ENCODE peak calls at places on chromosomes 6 and 20, in four cellular contexts. C, F, E and K are unnamed samples.

GRCh38 chr6:37906121-37906520 is 86.6 kb downstream of the ZFAND3 start:
- DNase-seq in F (no peak), C (no peak), E (no peak), K (no peak)

GRCh38 chr6:21937466-21937865 is 343.9 kb downstream of the SOX4 start:
- DNase-seq in F (no peak), E (no peak), C (no peak), K (no peak)

GRCh38 chr6:139518556-139519091 is 144.2 kb upstream of the CITED2 start:
- DNase-seq in C (no peak), E (no peak), F (no peak), K (no peak)

GRCh38 chr20:62675156-62675871 is 33.0 kb downstream of the SLCO4A1 start:
- DNase-seq in F (no peak), E (no peak), C (no peak), K (peak)

GRCh38 chr20:59222982-59223610 is 59.5 kb downstream of the ZNF831 start:
- DNase-seq in C (no peak), F (no peak), E (peak), K (peak)

GRCh38 chr6:99119109-99120031 is 171.6 kb upstream of the FBXL4 start:
- DNase-seq in E (peak), F (no peak), C (peak), K (peak)

GRCh38 chr6:16947461-16948159 is 154.2 kb upstream of the STMND1 start:
- DNase-seq in C (peak), E (no peak), F (no peak), K (peak)

GRCh38 chr6:36544228-36544627 is 3.1 kb downstream of the STK38 start:
- DNase-seq in F (peak), E (no peak), C (peak), K (peak)

GRCh38 chr6:119174879-119175817 is 96.7 kb upstream of the FAM184A start:
- DNase-seq in F (no peak), E (no peak), C (no peak), K (peak)

GRCh38 chr6:36740818-36741179 is 43.2 kb downstream of the RAB44 start:
- DNase-seq in C (no peak), E (no peak), F (no peak), K (no peak)

GRCh38 chr6:142329486-142330113 is 27.8 kb downstream of the ADGRG6 start:
- DNase-seq in E (no peak), C (no peak), F (no peak), K (no peak)

GRCh38 chr6:44269168-44269920 is 906 bp upstream of the TMEM151B start:
- DNase-seq in E (no peak), C (no peak), F (no peak), K (no peak)

GRCh38 chr6:117157448-117157847 is 107.9 kb upstream of the VGLL2 start:
- DNase-seq in C (no peak), F (no peak), E (no peak), K (no peak)

GRCh38 chr6:45423111-45423900 is 45.6 kb upstream of the SUPT3H start:
- DNase-seq in F (no peak), E (no peak), C (no peak), K (peak)

GRCh38 chr6:30724906-30725667 is 4.9 kb downstream of the TUBB start:
- DNase-seq in E (no peak), F (no peak), C (no peak), K (no peak)

GRCh38 chr6:106097368-106098231 is 11.5 kb downstream of the PRDM1 start:
- DNase-seq in E (no peak), C (peak), F (peak), K (peak)

GRCh38 chr6:108862479-108863191 is 14.4 kb downstream of the ARMC2 start:
- DNase-seq in C (no peak), F (no peak), E (no peak), K (no peak)

GRCh38 chr6:6199678-6200077 is 120.8 kb downstream of the F13A1 start:
- DNase-seq in E (no peak), F (no peak), C (no peak), K (no peak)

GRCh38 chr6:168310945-168311344 is 8.6 kb downstream of the DACT2 start:
- DNase-seq in E (no peak), C (no peak), F (no peak), K (no peak)